ENCODE peak calls at places on chromosomes 1 and 21, in five cellular contexts. R, D, K, Q and N are unnamed samples.

GRCh38 chr1:22107126-22107525 is 35.8 kb downstream of the WNT4 start:
- DNase-seq in R (peak; percentile 43), D (no peak), K (no peak), Q (no peak), N (no peak)

GRCh38 chr1:242245255-242245654 is 246.4 kb upstream of the MAP1LC3C start:
- DNase-seq in R (no peak), D (no peak), K (no peak), Q (no peak), N (no peak)

GRCh38 chr21:43302356-43302700 is 124.6 kb downstream of the SIK1 start:
- DNase-seq in R (no peak), D (no peak), K (no peak), Q (no peak), N (peak; percentile 8)

GRCh38 chr21:34204481-34205439 is 131.4 kb downstream of the MRPS6 start:
- DNase-seq in R (peak; percentile 35), D (no peak), K (no peak), Q (no peak), N (peak; percentile 82)

GRCh38 chr1:22105611-22106207 is 37.2 kb downstream of the WNT4 start:
- DNase-seq in R (peak; percentile 70), D (peak; percentile 29), K (peak; percentile 27), Q (peak; percentile 48), N (no peak)

GRCh38 chr21:25963186-25963585 is 207.4 kb downstream of the APP start:
- DNase-seq in R (peak; percentile 78), D (no peak), K (no peak), Q (no peak), N (no peak)

GRCh38 chr1:111737216-111738132 is 1.7 kb downstream of the INKA2 start:
- DNase-seq in R (no peak), D (no peak), K (no peak), Q (no peak), N (no peak)

GRCh38 chr1:202852163-202852904 is 36.6 kb downstream of the RABIF start:
- DNase-seq in R (peak; percentile 43), D (peak; percentile 18), K (peak; percentile 59), Q (peak; percentile 66), N (peak; percentile 57)

GRCh38 chr1:93614550-93615200 is 67.0 kb downstream of the BCAR3 start:
- DNase-seq in R (no peak), D (no peak), K (no peak), Q (no peak), N (no peak)

GRCh38 chr1:246579818-246580217 is 13.6 kb downstream of the CNST start:
- DNase-seq in R (no peak), D (no peak), K (no peak), Q (peak; percentile 37), N (no peak)

GRCh38 chr1:39788758-39789570 is at the start of gene BMP8B:
- DNase-seq in R (no peak), D (peak; percentile 48), K (no peak), Q (peak; percentile 84), N (peak; percentile 48)

GRCh38 chr1:223665592-223666312 is at the start of gene CAPN8:
- DNase-seq in R (no peak), D (no peak), K (no peak), Q (no peak), N (no peak)

GRCh38 chr1:56200446-56200845 is 378.9 kb downstream of the PLPP3 start:
- DNase-seq in R (peak; percentile 15), D (no peak), K (no peak), Q (no peak), N (peak; percentile 45)

GRCh38 chr1:21077085-21077484 is 99.6 kb downstream of the EIF4G3 start:
- DNase-seq in R (peak; percentile 26), D (no peak), K (peak; percentile 63), Q (no peak), N (no peak)

GRCh38 chr21:43866659-43867331 is 1.8 kb downstream of the AGPAT3 start:
- DNase-seq in R (no peak), D (peak; percentile 42), K (no peak), Q (peak; percentile 83), N (no peak)

GRCh38 chr1:25544243-25544764 is 898 bp downstream of the LDLRAP1 start:
- DNase-seq in R (no peak), D (peak; percentile 34), K (no peak), Q (no peak), N (no peak)

GRCh38 chr21:46021978-46022544 is 40.5 kb downstream of the COL6A1 start:
- DNase-seq in R (no peak), D (no peak), K (no peak), Q (no peak), N (no peak)

GRCh38 chr1:145995964-145996432 is 381 bp downstream of the TXNIP start:
- DNase-seq in R (no peak), D (peak; percentile 24), K (no peak), Q (no peak), N (no peak)

GRCh38 chr1:110338200-110339039 is 757 bp upstream of the RBM15 start:
- DNase-seq in R (no peak), D (peak; percentile 94), K (no peak), Q (peak; percentile 93), N (peak; percentile 91)

GRCh38 chr1:223363856-223364684 is at the start of gene SUSD4:
- DNase-seq in R (no peak), D (peak; percentile 62), K (no peak), Q (peak; percentile 37), N (peak; percentile 70)

GRCh38 chr1:214244841-214245240 is 36.1 kb upstream of the SMYD2 start:
- DNase-seq in R (no peak), D (no peak), K (no peak), Q (no peak), N (no peak)

GRCh38 chr1:223329664-223330420 is 34.1 kb downstream of the SUSD4 start:
- DNase-seq in R (no peak), D (no peak), K (no peak), Q (no peak), N (no peak)

GRCh38 chr1:226677121-226678020 is 61.7 kb downstream of the ITPKB start:
- DNase-seq in R (peak; percentile 70), D (peak; percentile 78), K (peak; percentile 43), Q (no peak), N (no peak)

GRCh38 chr21:42653492-42654061 is at the start of gene PDE9A:
- DNase-seq in R (no peak), D (peak; percentile 43), K (no peak), Q (no peak), N (peak; percentile 81)

GRCh38 chr1:233707153-233707905 is 93.4 kb downstream of the KCNK1 start:
- DNase-seq in R (peak; percentile 33), D (no peak), K (no peak), Q (no peak), N (no peak)

GRCh38 chr1:153509729-153510354 is 25.9 kb downstream of the S100A6 start:
- DNase-seq in R (peak; percentile 25), D (peak; percentile 68), K (no peak), Q (peak; percentile 66), N (peak; percentile 82)

GRCh38 chr1:62841587-62842169 is 57.7 kb downstream of the ATG4C start:
- DNase-seq in R (peak; percentile 74), D (peak; percentile 27), K (peak; percentile 49), Q (peak; percentile 52), N (no peak)

GRCh38 chr1:114153051-114153620 is 533 bp downstream of the SYT6 start:
- DNase-seq in R (no peak), D (no peak), K (no peak), Q (no peak), N (no peak)

GRCh38 chr1:1001631-1002300 is 1.9 kb upstream of the HES4 start:
- DNase-seq in R (peak; percentile 46), D (peak; percentile 74), K (no peak), Q (peak; percentile 90), N (peak; percentile 86)

GRCh38 chr1:22207605-22208264 is 64.8 kb upstream of the WNT4 start:
- DNase-seq in R (no peak), D (no peak), K (no peak), Q (no peak), N (peak; percentile 30)

GRCh38 chr21:32562426-32562825 is 22.9 kb downstream of the TCP10L start:
- DNase-seq in R (peak; percentile 71), D (peak; percentile 24), K (peak; percentile 56), Q (no peak), N (no peak)
- TF ChIP-seq CTCF in R (peak; percentile 77), D (peak; percentile 20), K (peak; percentile 78), Q (no peak), N (no peak)

DNA sequence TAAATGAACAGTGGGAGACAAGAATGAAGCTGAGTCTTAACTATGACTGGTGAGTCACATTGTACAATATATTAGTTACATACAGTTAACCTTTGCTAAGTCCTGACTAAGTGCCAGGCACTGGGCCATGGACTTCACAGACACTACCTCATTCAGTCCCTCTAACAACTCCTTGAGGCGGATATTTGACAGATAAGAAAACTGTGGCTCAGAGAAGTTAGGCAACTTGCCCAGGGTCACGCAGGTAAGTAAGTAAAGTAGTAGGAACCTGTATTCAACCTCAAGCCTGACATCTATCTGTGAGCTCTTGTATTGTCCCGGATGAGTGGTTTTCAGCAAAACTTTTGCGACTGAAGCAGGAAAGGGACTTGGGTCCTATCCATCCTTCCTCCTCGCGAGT is 62.1 kb downstream of the GNG12 start:
- DNase-seq in R (peak; percentile 86), D (no peak), K (peak; percentile 89), Q (no peak), N (no peak)
- TF ChIP-seq CTCF in R (peak; percentile 25), D (no peak), K (peak; percentile 42), Q (no peak), N (no peak)

GRCh38 chr1:31065310-31066217 is at the start of gene PUM1:
- DNase-seq in R (peak; percentile 98), D (peak; percentile 98), K (peak; percentile 96), Q (peak; percentile 95), N (peak; percentile 100)
- TF ChIP-seq CTCF in R (no peak), D (no peak), K (no peak), Q (no peak), N (no peak)

GRCh38 chr1:30111431-30111830 is 612.0 kb downstream of the MATN1 start:
- DNase-seq in R (peak; percentile 26), D (no peak), K (peak; percentile 35), Q (peak; percentile 35), N (peak; percentile 84)
- TF ChIP-seq CTCF in R (peak; percentile 71), D (no peak), K (peak; percentile 78), Q (peak; percentile 53), N (peak; percentile 49)